ENCODE peak calls at places on chromosomes 3 and 15, in seven cellular contexts. L, E, K, G, A, M and S are unnamed samples.

GRCh38 chr3:58536501-58537411 is at the start of gene ACOX2:
- DNase-seq in M (no peak), E (no peak), A (peak), K (no peak), L (no peak), G (no peak), S (no peak)

GRCh38 chr3:124168271-124168670 is 176.3 kb upstream of the ROPN1 start:
- DNase-seq in E (no peak), K (no peak), A (peak), G (no peak), M (no peak), L (no peak), S (no peak)

GRCh38 chr3:144162042-144162441 is 190.4 kb downstream of the DIPK2A start:
- DNase-seq in M (no peak), G (no peak), K (peak), L (no peak), E (no peak), A (peak), S (no peak)

GRCh38 chr3:52847241-52847640 is 12.4 kb upstream of the MUSTN1 start:
- DNase-seq in K (no peak), G (no peak), L (no peak), M (no peak), A (no peak), E (no peak), S (no peak)

GRCh38 chr3:112751564-112751963 is 95.1 kb downstream of the CD200R1L start:
- DNase-seq in E (no peak), G (no peak), L (no peak), A (peak), K (no peak), M (no peak), S (no peak)

GRCh38 chr3:53267766-53268165 is 11.9 kb upstream of the TKT start:
- DNase-seq in G (no peak), K (no peak), E (no peak), M (no peak), L (no peak), A (no peak), S (no peak)

GRCh38 chr3:98788651-98789050 is 25.5 kb downstream of the ST3GAL6 start:
- DNase-seq in G (no peak), K (no peak), L (peak), M (no peak), E (no peak), A (peak), S (no peak)

GRCh38 chr15:74040115-74040850 is 42.1 kb downstream of the GOLGA6A start:
- DNase-seq in A (peak), E (no peak), M (peak), G (no peak), L (no peak), K (no peak), S (no peak)

GRCh38 chr3:58168498-58168897 is 42.3 kb downstream of the DNASE1L3 start:
- DNase-seq in L (no peak), M (no peak), G (no peak), A (no peak), E (no peak), K (peak), S (no peak)

GRCh38 chr3:140467104-140467577 is 210.7 kb upstream of the TRIM42 start:
- DNase-seq in A (no peak), K (peak), M (no peak), L (no peak), G (no peak), E (peak), S (no peak)

GRCh38 chr3:41236198-41236597 is 36.9 kb downstream of the CTNNB1 start:
- DNase-seq in A (no peak), G (no peak), M (no peak), L (no peak), K (no peak), E (no peak), S (peak)
- TF ChIP-seq POLR2AphosphoS5 in A (no peak), G (no peak), M (no peak), L (no peak), K (no peak), E (no peak), S (no peak)

GRCh38 chr15:100889359-100890058 is 9.9 kb downstream of the ALDH1A3 start:
- DNase-seq in K (no peak), G (no peak), A (peak), M (no peak), E (no peak), L (no peak), S (peak)
- H3K4me3 ChIP-seq in K (no peak), G (no peak), A (no peak), M (no peak), E (no peak), L (no peak), S (no peak)

GRCh38 chr3:36957862-36958686 is 13.2 kb upstream of the TRANK1 start:
- DNase-seq in M (peak), K (no peak), L (no peak), A (peak), G (no peak), E (no peak), S (no peak)
- H3K4me2 ChIP-seq in M (peak), K (peak), L (no peak), A (no peak), G (no peak), E (peak), S (no peak)

DNA sequence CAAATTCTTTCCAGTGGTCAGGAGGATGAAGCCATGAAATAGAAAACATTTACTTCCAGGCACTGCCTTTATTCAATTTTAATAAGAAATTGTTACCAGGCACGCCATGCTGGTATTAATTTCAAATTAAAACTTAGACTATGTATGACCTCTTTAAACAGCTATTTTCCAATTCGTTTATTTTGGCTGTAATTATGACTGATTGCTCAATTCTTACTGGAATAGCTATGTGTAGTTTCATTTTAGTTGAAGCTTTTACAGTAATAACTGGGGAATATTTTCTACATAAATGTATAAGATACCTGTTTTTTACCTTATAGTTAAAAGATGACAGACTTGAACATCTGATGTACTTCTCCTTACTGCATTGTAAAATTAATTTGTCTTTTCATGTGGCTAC is 480.0 kb upstream of the GOLIM4 start:
- DNase-seq in G (no peak), M (no peak), K (no peak), L (no peak), A (no peak), E (no peak), S (no peak)
- TF ChIP-seq POLR2AphosphoS5 in G (no peak), M (no peak), K (no peak), L (no peak), A (no peak), E (no peak), S (no peak)

GRCh38 chr3:73502609-73503560 is 121.9 kb downstream of the PDZRN3 start:
- DNase-seq in A (peak), K (peak), E (peak), M (peak), G (peak), L (peak), S (peak)
- H3K4me3 ChIP-seq in A (no peak), K (no peak), E (no peak), M (no peak), G (no peak), L (no peak), S (no peak)

GRCh38 chr3:128006471-128007424 is 45.5 kb upstream of the SEC61A1 start:
- DNase-seq in E (no peak), A (no peak), L (peak), K (no peak), M (no peak), G (no peak), S (peak)
- H3K4me2 ChIP-seq in E (no peak), A (no peak), L (no peak), K (peak), M (no peak), G (no peak), S (peak)